ENCODE peak calls at places on chromosomes 7 and 10, in ten cellular contexts. One of them, this sample, is unnamed. For H3K36me3 and H3K27me3, the result is how much of the 10 kb centered on the place peaks cover.

GRCh38 chr10:121616291-121616690 is 18.0 kb upstream of the FGFR2 start:
- DNase-seq in aorta: no peak
- DNase-seq in lung: no peak
- DNase-seq in naive thymus-derived CD4-positive, alpha-beta T cell: no peak
- DNase-seq in brain microvascular endothelial cell: no peak
- DNase-seq in heart right ventricle: no peak
- DNase-seq in esophagus squamous epithelium: no peak
- DNase-seq in neuronal stem cell: no peak
- DNase-seq in PC-9: no peak
- DNase-seq in ascending aorta: no peak
- DNase-seq in this sample: no peak

GRCh38 chr10:97553575-97554100 is 18.9 kb upstream of the ANKRD2 start:
- DNase-seq in aorta: peak
- DNase-seq in lung: peak
- DNase-seq in naive thymus-derived CD4-positive, alpha-beta T cell: peak
- DNase-seq in brain microvascular endothelial cell: peak
- DNase-seq in heart right ventricle: peak
- DNase-seq in esophagus squamous epithelium: no peak
- DNase-seq in neuronal stem cell: peak
- DNase-seq in PC-9: peak
- DNase-seq in ascending aorta: no peak
- DNase-seq in this sample: peak

GRCh38 chr10:4498763-4499251 is 327.2 kb upstream of the AKR1E2 start:
- DNase-seq in aorta: no peak
- DNase-seq in lung: no peak
- DNase-seq in naive thymus-derived CD4-positive, alpha-beta T cell: no peak
- DNase-seq in brain microvascular endothelial cell: peak
- DNase-seq in heart right ventricle: peak
- DNase-seq in esophagus squamous epithelium: no peak
- DNase-seq in neuronal stem cell: no peak
- DNase-seq in PC-9: no peak
- DNase-seq in ascending aorta: no peak
- DNase-seq in this sample: peak

GRCh38 chr7:131105803-131106680 is 221.6 kb upstream of the MKLN1 start:
- DNase-seq in aorta: peak
- DNase-seq in lung: peak
- DNase-seq in naive thymus-derived CD4-positive, alpha-beta T cell: peak
- DNase-seq in brain microvascular endothelial cell: peak
- DNase-seq in heart right ventricle: peak
- DNase-seq in esophagus squamous epithelium: peak
- DNase-seq in neuronal stem cell: peak
- DNase-seq in PC-9: peak
- DNase-seq in ascending aorta: peak
- DNase-seq in this sample: peak

GRCh38 chr7:130276796-130277762 is 10.4 kb downstream of the CPA2 start:
- DNase-seq in aorta: no peak
- DNase-seq in lung: no peak
- DNase-seq in naive thymus-derived CD4-positive, alpha-beta T cell: no peak
- DNase-seq in brain microvascular endothelial cell: no peak
- DNase-seq in heart right ventricle: no peak
- DNase-seq in esophagus squamous epithelium: no peak
- DNase-seq in neuronal stem cell: no peak
- DNase-seq in PC-9: no peak
- DNase-seq in ascending aorta: no peak
- DNase-seq in this sample: peak

GRCh38 chr10:61775111-61775510 is 112.4 kb downstream of the CABCOCO1 start:
- DNase-seq in aorta: no peak
- DNase-seq in lung: no peak
- DNase-seq in naive thymus-derived CD4-positive, alpha-beta T cell: no peak
- DNase-seq in brain microvascular endothelial cell: no peak
- DNase-seq in heart right ventricle: no peak
- DNase-seq in esophagus squamous epithelium: no peak
- DNase-seq in neuronal stem cell: no peak
- DNase-seq in PC-9: no peak
- DNase-seq in ascending aorta: no peak
- DNase-seq in this sample: no peak

GRCh38 chr7:132318338-132319318 is 257.6 kb downstream of the PLXNA4 start:
- DNase-seq in aorta: peak
- DNase-seq in lung: peak
- DNase-seq in naive thymus-derived CD4-positive, alpha-beta T cell: peak
- DNase-seq in brain microvascular endothelial cell: peak
- DNase-seq in heart right ventricle: peak
- DNase-seq in esophagus squamous epithelium: no peak
- DNase-seq in neuronal stem cell: peak
- DNase-seq in PC-9: peak
- DNase-seq in ascending aorta: peak
- DNase-seq in this sample: peak

GRCh38 chr10:132374176-132374575 is 22.8 kb upstream of the PWWP2B start:
- DNase-seq in aorta: peak
- DNase-seq in lung: no peak
- DNase-seq in naive thymus-derived CD4-positive, alpha-beta T cell: no peak
- DNase-seq in brain microvascular endothelial cell: no peak
- DNase-seq in heart right ventricle: no peak
- DNase-seq in esophagus squamous epithelium: no peak
- DNase-seq in neuronal stem cell: no peak
- DNase-seq in PC-9: no peak
- DNase-seq in ascending aorta: no peak
- DNase-seq in this sample: no peak

DNA sequence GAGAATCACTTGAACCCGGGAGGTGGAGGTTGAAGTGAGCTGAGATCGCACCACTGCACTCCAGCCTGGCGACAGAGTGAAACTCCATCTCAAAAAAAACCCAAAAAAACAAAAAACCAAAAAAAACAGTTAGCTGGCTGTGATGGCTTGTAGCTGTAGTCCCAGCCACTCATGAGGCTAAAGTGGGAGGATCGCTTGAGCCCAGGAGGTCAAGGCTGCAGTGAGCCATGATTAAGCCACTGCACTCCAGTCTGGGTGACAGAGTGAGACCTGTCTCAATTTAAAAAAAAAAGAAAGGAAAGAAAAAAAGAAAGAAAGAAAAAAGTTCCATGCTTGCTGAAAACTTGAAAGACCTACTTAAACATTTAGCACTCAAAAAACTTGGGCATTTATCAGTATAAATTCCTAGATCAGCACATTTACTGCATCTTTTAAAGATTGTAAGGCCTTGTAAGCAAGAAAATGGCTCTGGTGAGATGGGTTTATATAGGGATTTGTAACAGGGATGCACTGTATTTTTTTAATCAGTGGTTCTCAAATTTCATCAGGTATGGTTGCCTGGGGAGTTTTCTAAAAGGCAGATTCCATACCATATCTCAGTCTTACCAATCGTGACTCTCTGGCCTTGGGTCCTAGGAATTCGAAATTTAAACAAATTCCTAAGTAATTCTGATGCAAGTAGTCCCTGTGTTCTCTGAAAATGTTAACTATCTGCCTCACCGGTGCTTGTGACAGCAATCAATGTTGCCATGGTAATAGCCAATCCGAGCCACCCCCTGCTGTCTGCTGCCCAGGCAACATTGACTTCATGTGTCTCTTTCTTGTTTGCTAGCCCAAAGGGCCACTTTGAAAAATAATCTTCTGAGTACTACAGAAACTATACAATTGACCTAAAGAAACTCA is 11.5 kb upstream of the NT5C2 start:
- DNase-seq in aorta: no peak
- DNase-seq in lung: no peak
- DNase-seq in naive thymus-derived CD4-positive, alpha-beta T cell: no peak
- DNase-seq in brain microvascular endothelial cell: peak
- DNase-seq in heart right ventricle: no peak
- DNase-seq in esophagus squamous epithelium: no peak
- DNase-seq in neuronal stem cell: peak
- DNase-seq in PC-9: no peak
- DNase-seq in ascending aorta: no peak
- DNase-seq in this sample: no peak
- H3K4me3 ChIP-seq in aorta: no peak
- H3K4me3 ChIP-seq in lung: no peak
- H3K4me3 ChIP-seq in naive thymus-derived CD4-positive, alpha-beta T cell: no peak
- H3K4me3 ChIP-seq in brain microvascular endothelial cell: no peak
- H3K4me3 ChIP-seq in heart right ventricle: no peak
- H3K4me3 ChIP-seq in esophagus squamous epithelium: no peak
- H3K4me3 ChIP-seq in neuronal stem cell: no peak
- H3K4me3 ChIP-seq in PC-9: no peak
- H3K4me3 ChIP-seq in ascending aorta: no peak
- H3K4me3 ChIP-seq in this sample: no peak

GRCh38 chr7:1964556-1964912 is 268.2 kb downstream of the MAD1L1 start:
- DNase-seq in aorta: peak
- DNase-seq in lung: no peak
- DNase-seq in naive thymus-derived CD4-positive, alpha-beta T cell: no peak
- DNase-seq in brain microvascular endothelial cell: no peak
- DNase-seq in heart right ventricle: no peak
- DNase-seq in esophagus squamous epithelium: no peak
- DNase-seq in neuronal stem cell: no peak
- DNase-seq in PC-9: no peak
- DNase-seq in ascending aorta: no peak
- DNase-seq in this sample: no peak
- H3K36me3 ChIP-seq in aorta: under half
- H3K36me3 ChIP-seq in lung: under half
- H3K36me3 ChIP-seq in naive thymus-derived CD4-positive, alpha-beta T cell: under half
- H3K36me3 ChIP-seq in brain microvascular endothelial cell: under half
- H3K36me3 ChIP-seq in heart right ventricle: under half
- H3K36me3 ChIP-seq in esophagus squamous epithelium: under half
- H3K36me3 ChIP-seq in neuronal stem cell: under half
- H3K36me3 ChIP-seq in PC-9: under half
- H3K36me3 ChIP-seq in ascending aorta: under half
- H3K36me3 ChIP-seq in this sample: under half

GRCh38 chr10:90920986-90921643 is at the start of gene ANKRD1:
- DNase-seq in aorta: no peak
- DNase-seq in lung: no peak
- DNase-seq in naive thymus-derived CD4-positive, alpha-beta T cell: no peak
- DNase-seq in brain microvascular endothelial cell: peak
- DNase-seq in heart right ventricle: peak
- DNase-seq in esophagus squamous epithelium: no peak
- DNase-seq in neuronal stem cell: peak
- DNase-seq in PC-9: peak
- DNase-seq in ascending aorta: no peak
- DNase-seq in this sample: peak

GRCh38 chr10:90924552-90924951 is 3.7 kb upstream of the ANKRD1 start:
- DNase-seq in aorta: no peak
- DNase-seq in lung: no peak
- DNase-seq in naive thymus-derived CD4-positive, alpha-beta T cell: no peak
- DNase-seq in brain microvascular endothelial cell: no peak
- DNase-seq in heart right ventricle: no peak
- DNase-seq in esophagus squamous epithelium: no peak
- DNase-seq in neuronal stem cell: no peak
- DNase-seq in PC-9: no peak
- DNase-seq in ascending aorta: no peak
- DNase-seq in this sample: no peak

GRCh38 chr10:90919683-90920574 is 958 bp downstream of the ANKRD1 start:
- DNase-seq in aorta: no peak
- DNase-seq in lung: no peak
- DNase-seq in naive thymus-derived CD4-positive, alpha-beta T cell: no peak
- DNase-seq in brain microvascular endothelial cell: no peak
- DNase-seq in heart right ventricle: no peak
- DNase-seq in esophagus squamous epithelium: no peak
- DNase-seq in neuronal stem cell: no peak
- DNase-seq in PC-9: no peak
- DNase-seq in ascending aorta: no peak
- DNase-seq in this sample: no peak

GRCh38 chr10:90923111-90923731 is 2.3 kb upstream of the ANKRD1 start:
- DNase-seq in aorta: no peak
- DNase-seq in lung: no peak
- DNase-seq in naive thymus-derived CD4-positive, alpha-beta T cell: no peak
- DNase-seq in brain microvascular endothelial cell: no peak
- DNase-seq in heart right ventricle: no peak
- DNase-seq in esophagus squamous epithelium: no peak
- DNase-seq in neuronal stem cell: no peak
- DNase-seq in PC-9: no peak
- DNase-seq in ascending aorta: no peak
- DNase-seq in this sample: no peak

DNA sequence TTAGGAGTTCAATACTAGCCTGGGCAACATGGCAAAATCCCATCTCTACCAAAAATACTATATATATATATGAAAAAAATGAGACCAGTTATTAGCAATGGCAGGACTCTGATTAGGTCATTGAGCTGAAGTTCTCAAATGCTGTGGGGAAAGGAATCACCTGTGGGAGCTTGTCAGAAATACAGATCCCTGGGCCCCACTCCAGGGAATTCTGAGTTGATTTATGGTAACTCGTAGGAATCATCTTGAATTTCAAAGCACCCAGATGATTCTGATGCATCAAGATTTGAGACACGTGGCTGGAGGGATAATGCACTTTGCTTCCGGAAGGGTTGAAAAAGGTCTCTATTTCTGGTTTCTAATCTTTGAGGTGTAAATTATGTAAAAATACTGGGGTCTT is 1.0 kb upstream of the ANKRD1 start:
- DNase-seq in aorta: no peak
- DNase-seq in lung: no peak
- DNase-seq in naive thymus-derived CD4-positive, alpha-beta T cell: no peak
- DNase-seq in brain microvascular endothelial cell: no peak
- DNase-seq in heart right ventricle: no peak
- DNase-seq in esophagus squamous epithelium: no peak
- DNase-seq in neuronal stem cell: no peak
- DNase-seq in PC-9: no peak
- DNase-seq in ascending aorta: no peak
- DNase-seq in this sample: no peak
- H3K27me3 ChIP-seq in aorta: under half
- H3K27me3 ChIP-seq in lung: under half
- H3K27me3 ChIP-seq in naive thymus-derived CD4-positive, alpha-beta T cell: under half
- H3K27me3 ChIP-seq in brain microvascular endothelial cell: under half
- H3K27me3 ChIP-seq in heart right ventricle: under half
- H3K27me3 ChIP-seq in esophagus squamous epithelium: under half
- H3K27me3 ChIP-seq in neuronal stem cell: under half
- H3K27me3 ChIP-seq in PC-9: under half
- H3K27me3 ChIP-seq in ascending aorta: under half
- H3K27me3 ChIP-seq in this sample: under half

GRCh38 chr7:24932815-24933214 is 47.2 kb downstream of the OSBPL3 start:
- DNase-seq in aorta: no peak
- DNase-seq in lung: no peak
- DNase-seq in naive thymus-derived CD4-positive, alpha-beta T cell: no peak
- DNase-seq in brain microvascular endothelial cell: no peak
- DNase-seq in heart right ventricle: peak
- DNase-seq in esophagus squamous epithelium: no peak
- DNase-seq in neuronal stem cell: no peak
- DNase-seq in PC-9: no peak
- DNase-seq in ascending aorta: no peak
- DNase-seq in this sample: peak

GRCh38 chr7:24932389-24932788 is 47.6 kb downstream of the OSBPL3 start:
- DNase-seq in aorta: no peak
- DNase-seq in lung: no peak
- DNase-seq in naive thymus-derived CD4-positive, alpha-beta T cell: no peak
- DNase-seq in brain microvascular endothelial cell: no peak
- DNase-seq in heart right ventricle: no peak
- DNase-seq in esophagus squamous epithelium: no peak
- DNase-seq in neuronal stem cell: no peak
- DNase-seq in PC-9: no peak
- DNase-seq in ascending aorta: no peak
- DNase-seq in this sample: no peak

GRCh38 chr7:24931787-24932186 is 48.2 kb downstream of the OSBPL3 start:
- DNase-seq in aorta: no peak
- DNase-seq in lung: no peak
- DNase-seq in naive thymus-derived CD4-positive, alpha-beta T cell: no peak
- DNase-seq in brain microvascular endothelial cell: no peak
- DNase-seq in heart right ventricle: no peak
- DNase-seq in esophagus squamous epithelium: no peak
- DNase-seq in neuronal stem cell: no peak
- DNase-seq in PC-9: no peak
- DNase-seq in ascending aorta: no peak
- DNase-seq in this sample: no peak

GRCh38 chr7:24933298-24933697 is 46.7 kb downstream of the OSBPL3 start:
- DNase-seq in aorta: no peak
- DNase-seq in lung: no peak
- DNase-seq in naive thymus-derived CD4-positive, alpha-beta T cell: no peak
- DNase-seq in brain microvascular endothelial cell: no peak
- DNase-seq in heart right ventricle: no peak
- DNase-seq in esophagus squamous epithelium: no peak
- DNase-seq in neuronal stem cell: no peak
- DNase-seq in PC-9: no peak
- DNase-seq in ascending aorta: no peak
- DNase-seq in this sample: no peak

GRCh38 chr7:24930856-24931255 is 49.1 kb downstream of the OSBPL3 start:
- DNase-seq in aorta: no peak
- DNase-seq in lung: no peak
- DNase-seq in naive thymus-derived CD4-positive, alpha-beta T cell: no peak
- DNase-seq in brain microvascular endothelial cell: no peak
- DNase-seq in heart right ventricle: no peak
- DNase-seq in esophagus squamous epithelium: no peak
- DNase-seq in neuronal stem cell: no peak
- DNase-seq in PC-9: no peak
- DNase-seq in ascending aorta: no peak
- DNase-seq in this sample: no peak
- H3K4me3 ChIP-seq in aorta: no peak
- H3K4me3 ChIP-seq in lung: no peak
- H3K4me3 ChIP-seq in naive thymus-derived CD4-positive, alpha-beta T cell: no peak
- H3K4me3 ChIP-seq in brain microvascular endothelial cell: no peak
- H3K4me3 ChIP-seq in heart right ventricle: no peak
- H3K4me3 ChIP-seq in esophagus squamous epithelium: no peak
- H3K4me3 ChIP-seq in neuronal stem cell: no peak
- H3K4me3 ChIP-seq in PC-9: no peak
- H3K4me3 ChIP-seq in ascending aorta: no peak
- H3K4me3 ChIP-seq in this sample: no peak